ENCODE peak calls at places on chromosomes 11 and 22, in six cellular contexts. A is fibroblast of lung, U is stomach, R is uterus, B is transverse colon, Y is heart right ventricle. C is an unnamed sample.

GRCh38 chr11:96321066-96321465 is 21.9 kb downstream of the MAML2 start:
- DNase-seq in A (no peak), U (no peak), R (no peak), B (no peak), Y (no peak), C (no peak)

GRCh38 chr11:19646921-19647320 is 65.7 kb upstream of the NAV2 start:
- DNase-seq in A (peak; percentile 95), U (no peak), R (no peak), B (no peak), Y (no peak), C (no peak)

GRCh38 chr11:126756416-126756815 is 244.2 kb downstream of the KIRREL3 start:
- DNase-seq in A (no peak), U (no peak), R (no peak), B (no peak), Y (no peak), C (no peak)

GRCh38 chr11:79487412-79487811 is 46.6 kb upstream of the TENM4 start:
- DNase-seq in A (no peak), U (no peak), R (no peak), B (no peak), Y (no peak), C (no peak)

GRCh38 chr11:70020336-70021214 is 57.5 kb upstream of the ANO1 start:
- DNase-seq in A (peak; percentile 42), U (no peak), R (no peak), B (no peak), Y (peak; percentile 53), C (no peak)

GRCh38 chr11:126416542-126417090 is 61.1 kb downstream of the ST3GAL4 start:
- DNase-seq in A (peak; percentile 84), U (peak; percentile 88), R (peak; percentile 93), B (peak; percentile 90), Y (peak; percentile 92), C (peak; percentile 86)

GRCh38 chr11:134334796-134335571 is 3.2 kb downstream of the GLB1L2 start:
- DNase-seq in A (no peak), U (no peak), R (no peak), B (no peak), Y (no peak), C (no peak)

GRCh38 chr22:42692239-42693054 is 28.2 kb downstream of the A4GALT start:
- DNase-seq in A (no peak), U (no peak), R (no peak), B (no peak), Y (no peak), C (no peak)

GRCh38 chr22:18031670-18032454 is 7.5 kb upstream of the MICAL3 start:
- DNase-seq in A (peak; percentile 82), U (no peak), R (peak; percentile 66), B (no peak), Y (no peak), C (peak; percentile 68)

GRCh38 chr11:225734-226453 is 10.2 kb downstream of the SIRT3 start:
- DNase-seq in A (no peak), U (no peak), R (no peak), B (no peak), Y (no peak), C (no peak)

GRCh38 chr22:49546811-49547585 is 280.7 kb downstream of the BRD1 start:
- DNase-seq in A (no peak), U (no peak), R (no peak), B (no peak), Y (no peak), C (no peak)

GRCh38 chr11:1410366-1411291 is 20.9 kb downstream of the BRSK2 start:
- DNase-seq in A (peak; percentile 3), U (no peak), R (no peak), B (no peak), Y (no peak), C (no peak)

GRCh38 chr11:81870066-81870412 is 863.6 kb downstream of the FAM181B start:
- DNase-seq in A (no peak), U (no peak), R (no peak), B (no peak), Y (no peak), C (no peak)

GRCh38 chr11:14075118-14075601 is 112.6 kb downstream of the SPON1 start:
- DNase-seq in A (no peak), U (no peak), R (no peak), B (no peak), Y (no peak), C (no peak)

GRCh38 chr22:48954781-48955311 is 872.8 kb downstream of the BRD1 start:
- DNase-seq in A (no peak), U (peak; percentile 25), R (no peak), B (peak; percentile 3), Y (no peak), C (no peak)

GRCh38 chr11:119810478-119811232 is 81.7 kb upstream of the NECTIN1 start:
- DNase-seq in A (no peak), U (no peak), R (no peak), B (no peak), Y (no peak), C (no peak)

DNA sequence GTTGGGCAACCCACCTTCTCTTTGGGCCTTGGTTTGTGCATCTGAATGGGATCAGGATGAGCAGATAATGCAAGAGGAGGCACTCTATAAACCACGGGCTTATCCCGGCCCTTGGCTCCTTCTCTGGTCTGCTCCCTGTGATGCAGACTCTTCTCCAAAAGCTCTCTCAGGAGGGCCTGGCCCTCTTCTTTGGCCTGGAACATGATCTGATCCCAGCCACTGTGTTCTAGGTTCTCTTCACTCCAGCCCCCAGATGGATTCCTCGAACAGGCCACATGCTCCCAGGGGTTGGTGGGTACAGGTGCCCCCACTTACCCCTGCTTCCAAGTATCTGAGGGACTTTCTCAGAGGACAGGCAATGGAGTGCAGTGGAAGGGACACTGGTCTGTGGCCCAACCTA is 8.7 kb upstream of the UCP3 start:
- DNase-seq in A (no peak), U (no peak), R (no peak), B (no peak), Y (no peak), C (no peak)
- H3K27ac ChIP-seq in A (no peak overlapping the region), U (peak overlapping the region; percentile 92), R (no peak overlapping the region), B (peak overlapping the region; percentile 88), Y (peak overlapping the region; percentile 90), C (peak overlapping the region; percentile 30)

GRCh38 chr22:38066381-38067027 is 9.3 kb downstream of the PICK1 start:
- DNase-seq in A (no peak), U (no peak), R (no peak), B (no peak), Y (no peak), C (no peak)

GRCh38 chr22:38069372-38070249 is 12.4 kb downstream of the PICK1 start:
- DNase-seq in A (peak; percentile 42), U (no peak), R (peak; percentile 74), B (peak; percentile 29), Y (peak; percentile 85), C (no peak)

GRCh38 chr22:38068641-38069371 is 11.6 kb downstream of the PICK1 start:
- DNase-seq in A (no peak), U (no peak), R (no peak), B (no peak), Y (no peak), C (no peak)

GRCh38 chr22:38067028-38067415 is 9.8 kb downstream of the PICK1 start:
- DNase-seq in A (no peak), U (no peak), R (no peak), B (no peak), Y (no peak), C (no peak)

GRCh38 chr22:38067771-38068360 is 10.7 kb downstream of the PICK1 start:
- DNase-seq in A (no peak), U (no peak), R (no peak), B (no peak), Y (no peak), C (no peak)
- H3K27ac ChIP-seq in A (no peak overlapping the region), U (no peak overlapping the region), R (peak overlapping the region; percentile 83), B (no peak overlapping the region), Y (peak overlapping the region; percentile 78), C (no peak overlapping the region)

DNA sequence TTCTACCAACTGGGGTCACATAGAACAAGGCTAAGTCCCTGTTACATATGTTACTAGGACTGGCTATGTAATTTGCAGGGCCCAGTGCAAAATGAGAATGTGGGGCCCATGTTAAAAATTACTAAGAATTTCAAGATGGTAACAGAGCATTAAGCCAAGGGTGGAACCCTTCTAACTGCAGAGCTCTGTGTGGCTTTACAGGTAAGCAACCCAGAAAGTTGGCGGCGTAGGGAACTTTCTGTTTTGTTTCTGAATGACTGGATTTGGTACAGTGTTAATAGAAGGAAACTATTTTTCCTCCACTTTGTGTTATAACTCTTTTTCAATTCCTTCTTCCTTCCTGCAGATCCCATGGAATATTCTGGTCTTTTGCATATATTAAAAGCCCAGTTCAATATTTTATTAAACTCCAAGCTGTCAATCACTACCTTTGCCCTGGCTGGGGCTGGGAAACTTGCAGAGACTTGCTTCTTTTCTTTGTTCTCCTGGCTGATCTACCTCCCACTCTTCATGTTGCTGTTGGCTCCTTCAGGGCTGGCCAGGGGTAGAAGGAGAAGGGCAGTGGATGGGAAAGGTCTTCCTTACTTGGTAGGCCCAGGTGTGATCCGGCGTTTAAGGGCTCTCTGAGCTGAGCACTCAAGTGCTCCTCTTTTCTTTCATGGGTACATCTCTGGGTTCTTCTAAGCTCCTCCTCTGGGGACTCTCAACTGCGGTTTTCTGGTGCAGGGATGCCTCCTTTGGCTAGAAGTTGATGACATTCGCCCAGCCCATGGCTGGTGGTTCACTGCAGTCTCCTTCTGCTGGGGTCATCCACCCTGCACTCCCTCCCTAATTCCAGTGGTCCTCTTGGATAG is 67.7 kb downstream of the SNX19 start:
- DNase-seq in A (no peak), U (no peak), R (no peak), B (no peak), Y (no peak), C (no peak)
- H3K27ac ChIP-seq in A (no peak overlapping the region), U (no peak overlapping the region), R (no peak overlapping the region), B (no peak overlapping the region), Y (no peak overlapping the region), C (no peak overlapping the region)

GRCh38 chr11:67563354-67564114 is 20.1 kb upstream of the GSTP1 start:
- DNase-seq in A (peak; percentile 76), U (peak; percentile 52), R (peak; percentile 81), B (peak; percentile 71), Y (peak; percentile 73), C (peak; percentile 67)
- H3K27ac ChIP-seq in A (no peak overlapping the region), U (no peak overlapping the region), R (peak overlapping the region; percentile 68), B (peak overlapping the region; percentile 42), Y (peak overlapping the region; percentile 60), C (no peak overlapping the region)

DNA sequence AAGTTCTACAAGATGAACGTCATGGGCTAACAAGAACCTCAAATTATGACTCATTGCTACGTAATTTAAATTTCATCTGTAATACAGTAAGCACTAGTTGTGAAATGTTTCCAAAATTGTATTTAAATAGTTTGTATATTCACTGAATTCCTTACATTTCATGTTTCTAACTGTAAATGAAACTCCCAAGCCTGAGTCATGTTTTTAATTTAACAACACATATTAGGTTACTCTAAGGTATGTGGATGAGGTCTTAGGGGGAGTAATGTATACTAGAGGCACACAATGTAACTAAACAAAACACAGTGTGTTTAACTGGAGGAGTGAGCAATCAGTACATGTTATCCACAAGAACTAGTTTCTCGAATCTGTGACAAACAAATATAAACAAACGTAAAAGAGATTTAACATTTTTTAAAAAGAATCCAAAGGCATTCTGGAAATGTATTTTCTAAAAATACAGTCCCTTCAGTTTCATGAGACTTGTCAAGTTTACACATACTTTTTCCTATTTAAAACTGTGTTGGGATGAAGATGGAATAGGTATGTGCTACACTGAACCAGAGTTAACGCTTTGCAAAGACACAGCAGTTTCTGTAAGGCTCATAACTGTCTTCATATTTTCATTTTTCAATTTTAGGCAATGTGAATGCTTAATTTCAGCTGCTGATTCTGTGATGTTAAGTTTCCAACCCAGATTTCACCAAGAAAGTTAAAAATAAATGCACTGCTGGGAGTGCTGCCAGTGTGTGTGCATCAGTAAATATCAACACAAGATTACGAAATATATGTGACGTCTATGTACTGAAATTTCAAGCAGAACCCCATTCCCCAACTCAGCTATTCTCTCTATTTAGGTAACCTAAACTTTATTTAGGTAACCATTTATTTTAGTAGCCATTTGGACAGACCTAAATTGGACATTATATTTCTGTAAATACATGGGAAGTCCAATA is 52.6 kb downstream of the PITPNB start:
- DNase-seq in A (peak; percentile 97), U (peak; percentile 33), R (peak; percentile 61), B (no peak), Y (peak; percentile 57), C (no peak)
- H3K27ac ChIP-seq in A (peak overlapping the region; percentile 76), U (peak overlapping the region; percentile 80), R (peak overlapping the region; percentile 96), B (peak overlapping the region; percentile 80), Y (no peak overlapping the region), C (no peak overlapping the region)